ENCODE peak calls at places on chromosomes 6 and 20, in eight cellular contexts. X is activated CD4-positive, alpha-beta T cell treated with anti-CD3 and anti-CD28 coated beads, Interleukin-2, amount 50 U/mL, for 1 hour; W is CD8-positive, alpha-beta T cell; S is GOT3; O is DMS153; Y is NCI-H1092 treated with DMSO at 0.1 percent for 48 hours; C is mesendoderm; G is posterior vena cava. U is an unnamed sample.

GRCh38 chr6:46867411-46867810 is 54.3 kb downstream of the ADGRF5 start:
- DNase-seq in X (no peak), W (no peak), S (no peak), O (no peak), Y (no peak), C (no peak), G (no peak), U (no peak)

GRCh38 chr6:131951576-131952230 is 531 bp upstream of the CCN2 start:
- DNase-seq in X (no peak), W (no peak), S (no peak), O (no peak), Y (no peak), C (no peak), G (no peak), U (no peak)

GRCh38 chr6:23412770-23413169 is 713.2 kb upstream of the NRSN1 start:
- DNase-seq in X (no peak), W (no peak), S (no peak), O (no peak), Y (no peak), C (no peak), G (no peak), U (no peak)

GRCh38 chr6:47098570-47098993 is 56.5 kb upstream of the ADGRF1 start:
- DNase-seq in X (no peak), W (no peak), S (no peak), O (no peak), Y (no peak), C (no peak), G (no peak), U (no peak)

GRCh38 chr6:39058471-39059147 is 10.0 kb downstream of the GLP1R start:
- DNase-seq in X (no peak), W (no peak), S (no peak), O (no peak), Y (no peak), C (no peak), G (peak), U (no peak)

GRCh38 chr6:19465240-19465639 is 371.9 kb upstream of the ID4 start:
- DNase-seq in X (no peak), W (no peak), S (no peak), O (peak), Y (peak), C (no peak), G (no peak), U (no peak)

GRCh38 chr20:54549523-54550326 is 74.3 kb downstream of the DOK5 start:
- DNase-seq in X (no peak), W (no peak), S (no peak), O (no peak), Y (no peak), C (no peak), G (no peak), U (no peak)

GRCh38 chr20:25587536-25587935 is 2.2 kb upstream of the NINL start:
- DNase-seq in X (no peak), W (no peak), S (no peak), O (no peak), Y (no peak), C (no peak), G (no peak), U (no peak)

U was measured in KBM-7.